ENCODE peak calls at places on chromosomes 6 and 20, in nine cellular contexts. Z, H, G, L, U, W, C, N and F are unnamed samples.

GRCh38 chr6:145020543-145020942 is 714.8 kb downstream of the EPM2A start:
- DNase-seq in U (no peak), W (no peak), C (no peak), Z (no peak), L (no peak), G (no peak), H (no peak), N (no peak), F (no peak)

GRCh38 chr6:157667211-157668033 is 155.6 kb upstream of the SNX9 start:
- DNase-seq in G (peak), W (peak), N (peak), C (peak), Z (peak), L (peak), H (peak), U (peak), F (peak)

GRCh38 chr6:84645563-84646266 is 118.7 kb downstream of the TBX18 start:
- DNase-seq in C (no peak), Z (no peak), H (peak), G (no peak), W (no peak), L (no peak), N (no peak), U (peak), F (no peak)

GRCh38 chr6:168239374-168239773 is 80.2 kb downstream of the DACT2 start:
- DNase-seq in H (no peak), G (no peak), W (no peak), U (peak), Z (no peak), N (no peak), L (no peak), C (peak), F (no peak)

GRCh38 chr6:1952726-1953360 is 292.6 kb downstream of the GMDS start:
- DNase-seq in W (no peak), N (no peak), G (no peak), L (no peak), C (no peak), H (peak), Z (no peak), U (peak), F (no peak)

GRCh38 chr20:64168381-64169088 is 4.3 kb downstream of the MYT1 start:
- DNase-seq in Z (peak), W (no peak), N (no peak), U (peak), H (no peak), C (no peak), G (no peak), L (no peak), F (no peak)

GRCh38 chr6:161813156-161813555 is 539.3 kb upstream of the AGPAT4 start:
- DNase-seq in Z (no peak), N (no peak), L (no peak), U (no peak), H (no peak), C (no peak), G (no peak), W (no peak), F (no peak)

GRCh38 chr6:8143945-8144344 is 41.6 kb upstream of the EEF1E1 start:
- DNase-seq in C (no peak), Z (no peak), N (no peak), L (no peak), U (no peak), H (no peak), G (no peak), W (no peak), F (no peak)

GRCh38 chr6:137767931-137768690 is 98.9 kb upstream of the TNFAIP3 start:
- DNase-seq in G (no peak), Z (no peak), C (peak), L (peak), H (no peak), N (no peak), U (peak), W (no peak), F (no peak)

GRCh38 chr6:127185410-127185809 is 66.9 kb downstream of the RSPO3 start:
- DNase-seq in Z (no peak), G (no peak), W (no peak), U (no peak), N (no peak), L (no peak), C (no peak), H (no peak), F (no peak)

GRCh38 chr20:19026121-19026878 is 186.1 kb upstream of the SLC24A3 start:
- DNase-seq in L (no peak), Z (no peak), U (no peak), N (no peak), W (no peak), H (no peak), C (no peak), G (no peak), F (no peak)

GRCh38 chr6:169745405-169745804 is 6.0 kb downstream of the DYNLT2 start:
- DNase-seq in G (no peak), U (no peak), N (no peak), Z (no peak), W (no peak), L (no peak), C (no peak), H (no peak), F (no peak)

GRCh38 chr6:139257291-139257690 is 34.5 kb downstream of the TXLNB start:
- DNase-seq in N (no peak), U (no peak), H (no peak), L (no peak), G (no peak), W (no peak), Z (no peak), C (no peak), F (no peak)

GRCh38 chr6:138035070-138035469 is 72.1 kb downstream of the PERP start:
- DNase-seq in G (no peak), C (no peak), Z (no peak), U (no peak), N (no peak), W (no peak), L (no peak), H (peak), F (no peak)

GRCh38 chr20:57868310-57868709 is 158.5 kb upstream of the PMEPA1 start:
- DNase-seq in H (no peak), U (no peak), W (no peak), L (no peak), G (no peak), C (no peak), Z (no peak), N (no peak), F (no peak)

GRCh38 chr6:151154418-151154817 is 85.3 kb upstream of the AKAP12 start:
- DNase-seq in U (peak), L (no peak), N (no peak), G (no peak), C (no peak), H (no peak), W (no peak), Z (no peak), F (no peak)

GRCh38 chr6:34806738-34807453 is 15.0 kb downstream of the BLTP3A start:
- DNase-seq in H (peak), W (no peak), G (no peak), Z (no peak), C (no peak), U (peak), N (no peak), L (no peak), F (no peak)

GRCh38 chr6:34242252-34243130 is 5.8 kb downstream of the HMGA1 start:
- DNase-seq in G (no peak), W (no peak), H (peak), C (no peak), L (no peak), N (no peak), Z (no peak), U (peak), F (no peak)

GRCh38 chr20:1299522-1299921 is 29.4 kb downstream of the SDCBP2 start:
- DNase-seq in W (no peak), N (no peak), U (peak), L (no peak), H (peak), C (no peak), G (peak), Z (no peak), F (peak)

GRCh38 chr6:139981810-139982550 is 607.5 kb upstream of the CITED2 start:
- DNase-seq in U (peak), L (no peak), W (no peak), G (peak), Z (peak), C (peak), N (peak), H (peak), F (no peak)

GRCh38 chr6:109139109-109139508 is 43.8 kb downstream of the CEP57L1 start:
- DNase-seq in U (peak), H (peak), L (no peak), N (no peak), C (no peak), Z (no peak), G (no peak), W (no peak), F (no peak)